ENCODE peak calls at places on chromosomes 5 and 9, in ten cellular contexts. H is Right ventricle myocardium inferior, K is LoVo, Y is epithelial cell of esophagus, V is nucleus accumbens, O is uterus, D is dermis microvascular lymphatic vessel endothelial cell, J is IMR-90, S is T-helper 2 cell, F is HT1080. L is an unnamed sample.

GRCh38 chr5:126757713-126758357 is 19.1 kb upstream of the LMNB1 start:
- DNase-seq in H (no peak), K (no peak), Y (no peak), V (no peak), O (no peak), D (no peak), J (no peak), S (no peak), F (no peak), L (no peak)

GRCh38 chr9:114310471-114311450 is 12.1 kb upstream of the ORM1 start:
- DNase-seq in H (no peak), K (no peak), Y (no peak), V (no peak), O (peak), D (no peak), J (no peak), S (no peak), F (no peak), L (no peak)

GRCh38 chr5:50807661-50808060 is 141.2 kb downstream of the PARP8 start:
- DNase-seq in H (no peak), K (no peak), Y (peak), V (no peak), O (no peak), D (no peak), J (peak), S (no peak), F (peak), L (no peak)

GRCh38 chr5:115369430-115370144 is 73.1 kb upstream of the CCDC112 start:
- DNase-seq in H (no peak), K (no peak), Y (no peak), V (no peak), O (no peak), D (no peak), J (no peak), S (no peak), F (no peak), L (no peak)

GRCh38 chr9:69965416-69966145 is 78.1 kb upstream of the MAMDC2 start:
- DNase-seq in H (no peak), K (no peak), Y (no peak), V (no peak), O (no peak), D (no peak), J (peak), S (no peak), F (no peak), L (no peak)

GRCh38 chr9:106860731-106861584 is 2.0 kb upstream of the ZNF462 start:
- DNase-seq in H (peak), K (peak), Y (peak), V (no peak), O (peak), D (no peak), J (peak), S (no peak), F (no peak), L (peak)

GRCh38 chr5:149680810-149681221 is 49.3 kb upstream of the PPARGC1B start:
- DNase-seq in H (peak), K (no peak), Y (no peak), V (no peak), O (no peak), D (no peak), J (no peak), S (no peak), F (no peak), L (no peak)

GRCh38 chr5:32454821-32455220 is 10.3 kb upstream of the ZFR start:
- DNase-seq in H (no peak), K (no peak), Y (no peak), V (no peak), O (no peak), D (no peak), J (no peak), S (no peak), F (no peak), L (no peak)

GRCh38 chr9:73583590-73583989 is 431.9 kb downstream of the ANXA1 start:
- DNase-seq in H (no peak), K (no peak), Y (peak), V (no peak), O (no peak), D (no peak), J (no peak), S (no peak), F (peak), L (no peak)

GRCh38 chr9:68692519-68692918 is 12.5 kb upstream of the PIP5K1B start:
- DNase-seq in H (no peak), K (no peak), Y (no peak), V (no peak), O (no peak), D (no peak), J (no peak), S (no peak), F (no peak), L (no peak)

GRCh38 chr9:131747352-131747751 is 7.5 kb upstream of the RAPGEF1 start:
- DNase-seq in H (peak), K (no peak), Y (peak), V (no peak), O (no peak), D (peak), J (peak), S (no peak), F (peak), L (no peak)

GRCh38 chr5:79845448-79846197 is 145.4 kb downstream of the MTX3 start:
- DNase-seq in H (no peak), K (no peak), Y (peak), V (no peak), O (peak), D (no peak), J (peak), S (no peak), F (peak), L (no peak)

GRCh38 chr5:101626572-101626971 is 669.5 kb downstream of the SLCO4C1 start:
- DNase-seq in H (no peak), K (no peak), Y (no peak), V (no peak), O (no peak), D (no peak), J (no peak), S (no peak), F (no peak), L (peak)

GRCh38 chr5:150053231-150053626 is 33.1 kb downstream of the CSF1R start:
- DNase-seq in H (no peak), K (no peak), Y (peak), V (no peak), O (no peak), D (peak), J (peak), S (no peak), F (peak), L (no peak)

GRCh38 chr5:42718591-42718990 is 38.0 kb upstream of the CCDC152 start:
- DNase-seq in H (no peak), K (no peak), Y (peak), V (no peak), O (no peak), D (no peak), J (no peak), S (no peak), F (peak), L (no peak)

GRCh38 chr5:14595189-14595588 is 13.6 kb downstream of the OTULINL start:
- DNase-seq in H (no peak), K (no peak), Y (no peak), V (no peak), O (no peak), D (no peak), J (no peak), S (no peak), F (no peak), L (no peak)

GRCh38 chr9:105973811-105974407 is 279.6 kb downstream of the TMEM38B start:
- DNase-seq in H (no peak), K (no peak), Y (no peak), V (no peak), O (no peak), D (no peak), J (no peak), S (no peak), F (peak), L (peak)

GRCh38 chr5:82635561-82636288 is 357.6 kb upstream of the RPS23 start:
- DNase-seq in H (no peak), K (peak), Y (peak), V (no peak), O (no peak), D (no peak), J (peak), S (no peak), F (peak), L (no peak)

GRCh38 chr5:125269926-125270325 is 523.5 kb upstream of the ZNF608 start:
- DNase-seq in H (no peak), K (no peak), Y (peak), V (no peak), O (no peak), D (no peak), J (no peak), S (no peak), F (no peak), L (no peak)

GRCh38 chr5:134003064-134003956 is 1.5 kb downstream of the VDAC1 start:
- DNase-seq in H (no peak), K (no peak), Y (no peak), V (no peak), O (no peak), D (no peak), J (no peak), S (peak), F (peak), L (no peak)

GRCh38 chr9:78692871-78693270 is 395.9 kb downstream of the PSAT1 start:
- DNase-seq in H (no peak), K (peak), Y (no peak), V (no peak), O (no peak), D (no peak), J (peak), S (no peak), F (peak), L (no peak)

GRCh38 chr5:159819671-159820411 is 96.4 kb upstream of the ADRA1B start:
- DNase-seq in H (peak), K (no peak), Y (peak), V (no peak), O (peak), D (no peak), J (no peak), S (no peak), F (no peak), L (no peak)

GRCh38 chr5:4987431-4987830 is 152.7 kb upstream of the ADAMTS16 start:
- DNase-seq in H (no peak), K (no peak), Y (no peak), V (no peak), O (no peak), D (no peak), J (no peak), S (no peak), F (no peak), L (no peak)

GRCh38 chr9:93475108-93475507 is 21.7 kb upstream of the FAM120AOS start:
- DNase-seq in H (no peak), K (no peak), Y (no peak), V (no peak), O (no peak), D (no peak), J (no peak), S (no peak), F (no peak), L (no peak)

GRCh38 chr9:128892223-128892892 is 10.4 kb downstream of the LRRC8A start:
- DNase-seq in H (peak), K (peak), Y (peak), V (peak), O (peak), D (peak), J (peak), S (no peak), F (peak), L (no peak)

GRCh38 chr5:113488645-113489184 is 462 bp upstream of the MCC start:
- DNase-seq in H (no peak), K (no peak), Y (peak), V (no peak), O (no peak), D (no peak), J (peak), S (no peak), F (no peak), L (no peak)

GRCh38 chr5:143568105-143568504 is 164.6 kb upstream of the NR3C1 start:
- DNase-seq in H (no peak), K (no peak), Y (no peak), V (no peak), O (no peak), D (no peak), J (no peak), S (no peak), F (no peak), L (no peak)

GRCh38 chr5:160846642-160847041 is 5.4 kb downstream of the ATP10B start:
- DNase-seq in H (no peak), K (no peak), Y (no peak), V (no peak), O (no peak), D (no peak), J (no peak), S (no peak), F (no peak), L (no peak)

GRCh38 chr9:134694714-134695113 is 53.1 kb downstream of the COL5A1 start:
- DNase-seq in H (no peak), K (no peak), Y (no peak), V (no peak), O (no peak), D (no peak), J (no peak), S (no peak), F (no peak), L (no peak)

GRCh38 chr9:130183133-130183762 is 11.0 kb downstream of the NCS1 start:
- DNase-seq in H (no peak), K (no peak), Y (no peak), V (no peak), O (no peak), D (no peak), J (peak), S (no peak), F (peak), L (no peak)

GRCh38 chr9:110578896-110579752 is at the start of gene SVEP1:
- DNase-seq in H (peak), K (no peak), Y (peak), V (no peak), O (peak), D (no peak), J (peak), S (no peak), F (no peak), L (peak)

GRCh38 chr9:19154135-19154612 is 26.9 kb upstream of the PLIN2 start:
- DNase-seq in H (no peak), K (no peak), Y (peak), V (no peak), O (peak), D (no peak), J (peak), S (no peak), F (peak), L (no peak)

GRCh38 chr5:52794519-52794918 is 6.8 kb downstream of the ITGA1 start:
- DNase-seq in H (no peak), K (no peak), Y (peak), V (no peak), O (peak), D (no peak), J (peak), S (no peak), F (no peak), L (no peak)

GRCh38 chr5:142109356-142110045 is 922 bp downstream of the NDFIP1 start:
- DNase-seq in H (no peak), K (no peak), Y (peak), V (no peak), O (peak), D (no peak), J (peak), S (no peak), F (peak), L (peak)

GRCh38 chr5:79962580-79963222 is 28.4 kb downstream of the MTX3 start:
- DNase-seq in H (no peak), K (no peak), Y (peak), V (no peak), O (no peak), D (no peak), J (peak), S (peak), F (peak), L (peak)

GRCh38 chr5:39178171-39178570 is 41.2 kb downstream of the FYB1 start:
- DNase-seq in H (no peak), K (no peak), Y (peak), V (no peak), O (no peak), D (no peak), J (peak), S (no peak), F (peak), L (no peak)

GRCh38 chr5:80860934-80861613 is 99.1 kb upstream of the RASGRF2 start:
- DNase-seq in H (no peak), K (no peak), Y (no peak), V (no peak), O (no peak), D (no peak), J (peak), S (no peak), F (no peak), L (no peak)

GRCh38 chr9:111148994-111149759 is 110.9 kb upstream of the LPAR1 start:
- DNase-seq in H (no peak), K (no peak), Y (peak), V (no peak), O (peak), D (no peak), J (no peak), S (no peak), F (no peak), L (no peak)

GRCh38 chr5:138651767-138652117 is 76.5 kb upstream of the HSPA9 start:
- DNase-seq in H (no peak), K (no peak), Y (no peak), V (no peak), O (no peak), D (no peak), J (no peak), S (no peak), F (no peak), L (no peak)

GRCh38 chr9:138045541-138046490 is 168.2 kb downstream of the CACNA1B start:
- DNase-seq in H (no peak), K (no peak), Y (no peak), V (no peak), O (no peak), D (no peak), J (no peak), S (no peak), F (no peak), L (no peak)

L was measured in neuronal stem cell.